ENCODE peak calls at places on chromosomes 1 and 21, in nine cellular contexts. Q is fibroblast of lung, W is HCT116, E is SK-N-SH, I is keratinocyte, V is GM12878, B is astrocyte, S is HepG2, F is PC-3. Y is an unnamed sample.

GRCh38 chr1:216824511-216824910 is 101.3 kb upstream of the ESRRG start:
- DNase-seq in I (no peak), F (peak; percentile 39), Q (peak; percentile 17), E (no peak), W (no peak), V (no peak), S (no peak), B (no peak), Y (no peak)

GRCh38 chr1:197781998-197782718 is 6.9 kb upstream of the DENND1B start:
- DNase-seq in S (no peak), F (peak; percentile 65), V (no peak), W (no peak), Q (peak; percentile 69), E (no peak), B (peak; percentile 59), I (no peak), Y (no peak)

GRCh38 chr1:23984417-23985186 is 4.5 kb upstream of the SRSF10 start:
- DNase-seq in B (peak; percentile 42), F (peak; percentile 45), W (no peak), I (no peak), E (peak; percentile 66), V (no peak), S (peak; percentile 45), Q (peak; percentile 56), Y (no peak)

GRCh38 chr1:26016944-26017545 is 4.5 kb upstream of the EXTL1 start:
- DNase-seq in S (no peak), W (no peak), F (no peak), V (no peak), Q (peak; percentile 60), I (no peak), B (peak; percentile 36), E (no peak), Y (no peak)

GRCh38 chr1:19872190-19872589 is 10.0 kb upstream of the OTUD3 start:
- DNase-seq in S (peak; percentile 29), V (no peak), B (no peak), F (peak; percentile 98), E (no peak), I (peak; percentile 19), Q (no peak), W (no peak), Y (no peak)

GRCh38 chr1:153447498-153448170 is 12.8 kb downstream of the S100A7 start:
- DNase-seq in I (no peak), Q (peak; percentile 72), S (no peak), F (peak; percentile 76), B (peak; percentile 63), E (no peak), W (no peak), V (no peak), Y (no peak)

GRCh38 chr1:221099747-221100146 is 220.5 kb downstream of the HLX start:
- DNase-seq in V (no peak), I (no peak), Q (no peak), S (no peak), B (no peak), W (no peak), E (no peak), F (no peak), Y (no peak)

GRCh38 chr1:91769698-91770232 is 116.2 kb downstream of the TGFBR3 start:
- DNase-seq in I (no peak), S (no peak), B (no peak), W (no peak), E (no peak), V (no peak), Q (peak; percentile 9), F (no peak), Y (no peak)

GRCh38 chr1:4407851-4408250 is 246.6 kb upstream of the AJAP1 start:
- DNase-seq in E (no peak), W (no peak), B (no peak), S (no peak), F (no peak), V (no peak), Q (no peak), I (no peak), Y (no peak)

GRCh38 chr1:167128261-167129227 is 34.7 kb downstream of the STYXL2 start:
- DNase-seq in I (no peak), W (no peak), B (no peak), S (no peak), F (peak; percentile 50), V (no peak), Q (no peak), E (no peak), Y (no peak)

GRCh38 chr1:100791586-100791985 is 72.0 kb downstream of the VCAM1 start:
- DNase-seq in V (no peak), I (no peak), F (no peak), S (no peak), Q (peak; percentile 53), W (no peak), B (peak; percentile 45), E (no peak), Y (no peak)

GRCh38 chr1:156551866-156552265 is 20.5 kb downstream of the IQGAP3 start:
- DNase-seq in I (no peak), S (no peak), B (no peak), Q (no peak), E (no peak), V (no peak), W (peak; percentile 23), F (peak; percentile 81), Y (no peak)

GRCh38 chr21:45380566-45380965 is 24.4 kb upstream of the COL18A1 start:
- DNase-seq in W (no peak), F (no peak), V (no peak), I (no peak), E (no peak), Q (no peak), B (no peak), S (no peak), Y (no peak)

GRCh38 chr1:244920911-244921310 is 56.6 kb upstream of the HNRNPU start:
- DNase-seq in S (no peak), F (no peak), B (no peak), Q (no peak), V (no peak), E (no peak), W (no peak), I (no peak), Y (no peak)

GRCh38 chr1:7405844-7406500 is 365.1 kb upstream of the VAMP3 start:
- DNase-seq in Q (no peak), S (no peak), I (no peak), W (no peak), E (peak; percentile 16), B (no peak), V (no peak), F (no peak), Y (no peak)

GRCh38 chr1:146019225-146020057 is 2.1 kb downstream of the HJV start:
- DNase-seq in E (no peak), W (no peak), S (no peak), F (no peak), I (no peak), V (no peak), B (no peak), Q (no peak), Y (peak; percentile 57)

GRCh38 chr1:178912597-178912996 is 41.7 kb upstream of the ANGPTL1 start:
- DNase-seq in S (no peak), Q (no peak), W (no peak), V (no peak), F (no peak), I (no peak), B (no peak), E (no peak), Y (no peak)

GRCh38 chr1:226737819-226738420 is 1.2 kb downstream of the ITPKB start:
- DNase-seq in S (no peak), F (peak; percentile 61), E (peak; percentile 71), Q (peak; percentile 51), I (no peak), B (no peak), V (no peak), W (no peak), Y (peak; percentile 61)

GRCh38 chr1:246417152-246417812 is 89.8 kb downstream of the SMYD3 start:
- DNase-seq in Q (peak; percentile 87), W (no peak), E (no peak), B (peak; percentile 84), V (no peak), S (no peak), I (no peak), F (peak; percentile 25), Y (no peak)

GRCh38 chr21:15422761-15423160 is 307.0 kb upstream of the USP25 start:
- DNase-seq in W (no peak), F (peak; percentile 92), S (no peak), B (peak; percentile 98), Q (peak; percentile 98), I (peak; percentile 83), V (no peak), E (no peak), Y (no peak)

GRCh38 chr1:10415211-10415930 is 14.9 kb upstream of the CENPS start:
- DNase-seq in F (peak; percentile 47), S (peak; percentile 24), B (peak; percentile 58), W (no peak), V (no peak), I (no peak), E (no peak), Q (peak; percentile 66), Y (no peak)

GRCh38 chr1:162349635-162350330 is 26.9 kb downstream of the SPATA46 start:
- DNase-seq in Q (peak; percentile 94), F (peak; percentile 80), S (no peak), W (peak; percentile 35), E (no peak), I (peak; percentile 52), V (no peak), B (peak; percentile 93), Y (no peak)

GRCh38 chr21:37568415-37568814 is 201.8 kb downstream of the DYRK1A start:
- DNase-seq in B (no peak), F (no peak), S (no peak), W (no peak), Q (no peak), I (no peak), E (no peak), V (no peak), Y (no peak)
- H4K20me1 ChIP-seq in B (no peaks in the 10 kb centered on the region), F (no peaks in the 10 kb centered on the region), S (no peaks in the 10 kb centered on the region), W (no peaks in the 10 kb centered on the region), Q (no peaks in the 10 kb centered on the region), I (no peaks in the 10 kb centered on the region), E (no peaks in the 10 kb centered on the region), V (no peaks in the 10 kb centered on the region), Y (no peaks in the 10 kb centered on the region)

GRCh38 chr1:173802961-173803360 is 21.5 kb upstream of the DARS2 start:
- DNase-seq in F (no peak), E (no peak), V (no peak), B (no peak), I (no peak), W (no peak), S (peak; percentile 10), Q (no peak), Y (no peak)
- H3K36me3 ChIP-seq in F (peaks cover 76% of the 10 kb centered on the region), E (peaks cover 25% of the 10 kb centered on the region), V (peaks cover 22% of the 10 kb centered on the region), B (peaks cover 26% of the 10 kb centered on the region), I (peaks cover 3% of the 10 kb centered on the region), W (peaks cover 21% of the 10 kb centered on the region), S (peaks cover 7% of the 10 kb centered on the region), Q (peaks cover 2% of the 10 kb centered on the region), Y (peaks cover 11% of the 10 kb centered on the region)

GRCh38 chr1:111199881-111200801 is at the start of gene DENND2D:
- DNase-seq in V (peak; percentile 92), Q (no peak), I (no peak), E (no peak), B (no peak), W (no peak), F (peak; percentile 10), S (no peak), Y (no peak)
- H3K9ac ChIP-seq in V (peak within 1 kb of the TSS; percentile 93), Q (no peak within 1 kb of the TSS), I (no peak within 1 kb of the TSS), E (no peak within 1 kb of the TSS), B (no peak within 1 kb of the TSS), W (no peak within 1 kb of the TSS), F (no peak within 1 kb of the TSS), S (no peak within 1 kb of the TSS), Y (no peak within 1 kb of the TSS)

DNA sequence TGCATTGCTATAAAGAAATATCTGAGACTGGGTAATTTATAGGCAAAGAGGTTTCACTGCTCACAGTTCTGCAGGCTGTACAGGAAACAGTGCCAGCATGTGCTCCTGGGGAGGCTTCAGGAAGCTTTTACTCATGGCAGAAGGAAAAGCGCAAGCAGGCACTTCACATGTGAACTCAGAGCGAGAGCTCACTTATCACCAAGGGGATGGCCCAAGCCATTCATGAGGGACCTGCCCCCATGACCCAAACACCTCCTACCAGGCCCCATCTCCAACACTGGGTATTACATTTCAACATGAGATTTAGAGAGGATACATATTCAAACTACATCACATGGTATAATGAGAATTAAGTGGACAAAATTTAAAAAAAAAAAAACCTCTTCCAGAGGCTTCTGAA is 13.7 kb downstream of the WASF2 start:
- DNase-seq in F (no peak), S (no peak), Q (no peak), W (no peak), B (no peak), E (no peak), I (no peak), V (no peak), Y (no peak)
- H4K20me1 ChIP-seq in F (peaks cover 37% of the 10 kb centered on the region), S (peaks cover 20% of the 10 kb centered on the region), Q (no peaks in the 10 kb centered on the region), W (peaks cover 4% of the 10 kb centered on the region), B (peaks cover 75% of the 10 kb centered on the region), E (peaks cover 83% of the 10 kb centered on the region), I (peaks cover 6% of the 10 kb centered on the region), V (no peaks in the 10 kb centered on the region), Y (peaks cover 33% of the 10 kb centered on the region)